ENCODE peak calls at places on chromosomes 5 and 9, in nine cellular contexts. J is stimulated activated effector memory CD8-positive, alpha-beta T cell treated with anti-CD3 and anti-CD28 coated beads, Interleukin-12 subunit alpha, Interleukin-12 subunit beta, amount 100 ng/mL, for 72 hours; P is mesothelial cell of epicardium; W is epithelial cell of prostate; R is aorta; F is GM12865; K is activated CD4-positive, alpha-beta T cell treated with anti-CD3 and anti-CD28 coated beads, Interleukin-2, amount 50 U/mL, for 1 hour; N is activated naive CD4-positive, alpha-beta T cell treated with anti-CD3 and anti-CD28 coated beads for 36 hours; G is T-helper 2 cell treated with Interferon-gamma antibody and Interleukin-4, amounts not matched to agents 5 μg/mL and 100 μg/mL, for 36 hours. Z is an unnamed sample.
A peak's percentile ranks its signal among the peaks of the same experiment; 100 is the strongest.

GRCh38 chr5:113922343-113922742 is 408.8 kb downstream of the YTHDC2 start:
- DNase-seq in J (no peak), P (no peak), W (peak; percentile 20), R (no peak), F (no peak), K (no peak), N (no peak), G (no peak), Z (peak; percentile 5)

GRCh38 chr9:98190757-98191105 is 1.7 kb downstream of the CORO2A start:
- DNase-seq in J (no peak), P (no peak), W (no peak), R (no peak), F (no peak), K (no peak), N (no peak), G (no peak), Z (no peak)

GRCh38 chr5:132085686-132086085 is 12.1 kb downstream of the CSF2 start:
- DNase-seq in J (no peak), P (no peak), W (no peak), R (no peak), F (no peak), K (no peak), N (no peak), G (no peak), Z (no peak)

GRCh38 chr5:137487600-137487999 is 11.5 kb downstream of the SPOCK1 start:
- DNase-seq in J (no peak), P (no peak), W (no peak), R (peak; percentile 60), F (no peak), K (no peak), N (no peak), G (no peak), Z (no peak)

GRCh38 chr5:54186912-54187445 is 123.4 kb downstream of the ARL15 start:
- DNase-seq in J (no peak), P (no peak), W (no peak), R (peak; percentile 54), F (no peak), K (no peak), N (no peak), G (no peak), Z (no peak)

GRCh38 chr9:136655244-136656225 is 7.2 kb upstream of the EGFL7 start:
- DNase-seq in J (no peak), P (no peak), W (no peak), R (peak; percentile 53), F (no peak), K (no peak), N (no peak), G (no peak), Z (no peak)

GRCh38 chr5:112973904-112974303 is 2.7 kb upstream of the DCP2 start:
- DNase-seq in J (no peak), P (no peak), W (no peak), R (no peak), F (no peak), K (no peak), N (no peak), G (no peak), Z (no peak)

GRCh38 chr5:128084228-128085167 is 932 bp downstream of the SLC12A2 start:
- DNase-seq in J (peak; percentile 38), P (peak; percentile 55), W (no peak), R (peak; percentile 63), F (peak; percentile 54), K (peak; percentile 44), N (peak; percentile 65), G (peak; percentile 67), Z (peak; percentile 58)

GRCh38 chr9:134301387-134302129 is 24.7 kb upstream of the RXRA start:
- DNase-seq in J (peak; percentile 62), P (no peak), W (no peak), R (peak; percentile 44), F (peak; percentile 89), K (peak; percentile 28), N (peak; percentile 69), G (peak; percentile 50), Z (no peak)

GRCh38 chr5:1788828-1789227 is 10.8 kb downstream of the MRPL36 start:
- DNase-seq in J (no peak), P (no peak), W (no peak), R (peak; percentile 29), F (no peak), K (no peak), N (no peak), G (no peak), Z (no peak)

GRCh38 chr5:62783374-62784057 is 204.9 kb downstream of the LRRC70 start:
- DNase-seq in J (no peak), P (no peak), W (no peak), R (no peak), F (peak; percentile 24), K (no peak), N (no peak), G (no peak), Z (no peak)

GRCh38 chr5:55306641-55307382 is 682 bp downstream of the DHX29 start:
- DNase-seq in J (peak; percentile 2), P (no peak), W (no peak), R (no peak), F (peak; percentile 20), K (no peak), N (no peak), G (no peak), Z (peak; percentile 37)

GRCh38 chr5:154215531-154215930 is 25.0 kb downstream of the GALNT10 start:
- DNase-seq in J (no peak), P (peak; percentile 14), W (no peak), R (no peak), F (no peak), K (no peak), N (no peak), G (no peak), Z (no peak)

GRCh38 chr9:123322771-123323481 is 33.1 kb upstream of the CRB2 start:
- DNase-seq in J (peak; percentile 53), P (no peak), W (no peak), R (no peak), F (peak; percentile 79), K (peak; percentile 64), N (peak; percentile 84), G (peak; percentile 59), Z (no peak)

GRCh38 chr9:20538956-20539355 is 83.3 kb downstream of the MLLT3 start:
- DNase-seq in J (no peak), P (no peak), W (no peak), R (no peak), F (no peak), K (no peak), N (no peak), G (no peak), Z (no peak)

GRCh38 chr5:13814293-13814692 is 130.2 kb downstream of the DNAH5 start:
- DNase-seq in J (no peak), P (no peak), W (no peak), R (no peak), F (no peak), K (no peak), N (no peak), G (no peak), Z (peak; percentile 24)

GRCh38 chr5:43231977-43232376 is 40.0 kb downstream of the NIM1K start:
- DNase-seq in J (no peak), P (no peak), W (no peak), R (no peak), F (peak; percentile 38), K (no peak), N (peak; percentile 67), G (no peak), Z (no peak)

GRCh38 chr5:142325677-142326479 is 1.1 kb upstream of the SPRY4 start:
- DNase-seq in J (no peak), P (peak; percentile 60), W (no peak), R (peak; percentile 77), F (no peak), K (peak; percentile 16), N (peak; percentile 61), G (no peak), Z (peak; percentile 95)

GRCh38 chr9:113535756-113536155 is 72.2 kb downstream of the RGS3 start:
- DNase-seq in J (no peak), P (no peak), W (no peak), R (no peak), F (no peak), K (no peak), N (no peak), G (no peak), Z (no peak)

GRCh38 chr9:18036364-18036896 is 437.5 kb upstream of the ADAMTSL1 start:
- DNase-seq in J (no peak), P (no peak), W (no peak), R (no peak), F (no peak), K (no peak), N (no peak), G (no peak), Z (no peak)

Z was measured in RKO.